ENCODE peak calls at places on chromosomes 2 and 18, in eight cellular contexts. R is EL; M is OCI-LY7; U is posterior cingulate gyrus; Z is effector CD4-positive, alpha-beta T cell; E is effector memory CD8-positive, alpha-beta T cell; T is ACHN; W is epithelial cell of esophagus. I is an unnamed sample.

GRCh38 chr2:144011553-144011952 is 508.4 kb downstream of the ZEB2 start:
- DNase-seq in U (no peak), R (no peak), E (no peak), T (no peak), M (no peak), Z (no peak), W (peak; percentile 72), I (no peak)

GRCh38 chr2:156083707-156084494 is 248.6 kb downstream of the NR4A2 start:
- DNase-seq in T (no peak), W (peak; percentile 72), Z (no peak), M (no peak), R (no peak), E (no peak), U (no peak), I (no peak)

GRCh38 chr2:26072925-26073768 is 39.3 kb downstream of the RAB10 start:
- DNase-seq in T (peak; percentile 15), E (no peak), Z (no peak), U (no peak), M (no peak), W (no peak), R (no peak), I (no peak)

GRCh38 chr2:197307236-197307932 is 3.2 kb downstream of the ANKRD44 start:
- DNase-seq in U (no peak), M (peak; percentile 69), E (no peak), R (no peak), Z (no peak), T (no peak), W (no peak), I (no peak)

GRCh38 chr2:56008661-56009411 is 85.3 kb upstream of the EFEMP1 start:
- DNase-seq in T (peak; percentile 45), E (no peak), W (peak; percentile 55), M (peak; percentile 31), U (peak; percentile 22), R (peak; percentile 71), Z (no peak), I (peak; percentile 53)

GRCh38 chr2:165238295-165238694 is 919 bp upstream of the SCN2A start:
- DNase-seq in W (peak; percentile 40), E (no peak), U (no peak), Z (no peak), R (peak; percentile 3), M (peak; percentile 23), T (peak; percentile 46), I (peak; percentile 18)

GRCh38 chr2:215019521-215020145 is 118.8 kb downstream of the ABCA12 start:
- DNase-seq in Z (no peak), T (no peak), E (no peak), W (no peak), M (no peak), U (no peak), R (no peak), I (no peak)

GRCh38 chr2:128610496-128610895 is 291.8 kb upstream of the HS6ST1 start:
- DNase-seq in M (no peak), Z (no peak), T (no peak), W (no peak), U (no peak), E (no peak), R (no peak), I (no peak)

GRCh38 chr2:122643725-122644329 is 888.4 kb downstream of the TSN start:
- DNase-seq in Z (no peak), R (peak; percentile 84), W (peak; percentile 98), E (no peak), M (no peak), U (no peak), T (no peak), I (no peak)

GRCh38 chr2:175755656-175756386 is 246.2 kb downstream of the LNPK start:
- DNase-seq in W (no peak), E (no peak), T (no peak), R (no peak), M (no peak), Z (no peak), U (no peak), I (no peak)

GRCh38 chr2:101400516-101401315 is 13.4 kb upstream of the CREG2 start:
- DNase-seq in E (no peak), M (no peak), R (no peak), Z (no peak), W (no peak), U (no peak), T (no peak), I (no peak)

GRCh38 chr18:31511098-31511497 is 13.1 kb downstream of the DSG2 start:
- DNase-seq in Z (no peak), R (no peak), U (no peak), W (no peak), M (no peak), E (no peak), T (no peak), I (no peak)

GRCh38 chr2:23628926-23629325 is 243.9 kb downstream of the KLHL29 start:
- DNase-seq in M (no peak), T (no peak), U (no peak), Z (no peak), E (no peak), R (no peak), W (no peak), I (no peak)

GRCh38 chr18:34320267-34320666 is 95.6 kb upstream of the NOL4 start:
- DNase-seq in W (no peak), E (no peak), T (no peak), R (no peak), Z (no peak), U (no peak), M (no peak), I (no peak)

GRCh38 chr18:51429644-51430043 is 232.2 kb upstream of the MEX3C start:
- DNase-seq in T (no peak), U (no peak), E (no peak), R (no peak), W (no peak), M (no peak), Z (no peak), I (no peak)

GRCh38 chr18:79200546-79201268 is 131.5 kb downstream of the ATP9B start:
- DNase-seq in E (no peak), M (peak; percentile 28), Z (peak; percentile 12), W (peak; percentile 55), T (peak; percentile 51), R (peak; percentile 44), U (no peak), I (no peak)

GRCh38 chr18:48354746-48355260 is 54.4 kb downstream of the ZBTB7C start:
- DNase-seq in T (no peak), Z (no peak), R (no peak), W (no peak), U (no peak), E (no peak), M (no peak), I (no peak)

GRCh38 chr2:32942728-32943485 is 3.8 kb upstream of the LTBP1 start:
- DNase-seq in U (no peak), R (no peak), W (no peak), E (no peak), M (no peak), T (no peak), Z (no peak), I (no peak)

GRCh38 chr18:68648191-68648590 is 66.7 kb downstream of the TMX3 start:
- DNase-seq in Z (no peak), U (no peak), M (no peak), W (no peak), E (no peak), T (no peak), R (no peak), I (no peak)

GRCh38 chr2:65370387-65371093 is 61.9 kb downstream of the SPRED2 start:
- DNase-seq in R (no peak), Z (no peak), E (no peak), T (no peak), U (no peak), M (peak; percentile 90), W (no peak), I (no peak)

GRCh38 chr2:131475831-131476230 is at the start of gene TUBA3D:
- DNase-seq in T (no peak), U (no peak), W (no peak), E (no peak), R (no peak), Z (no peak), M (no peak), I (no peak)

GRCh38 chr18:79789901-79790885 is 7.5 kb upstream of the KCNG2 start:
- DNase-seq in T (no peak), E (no peak), Z (no peak), M (no peak), R (no peak), U (no peak), W (no peak), I (no peak)